ENCODE peak calls at places on chromosomes 5 and 9, in ten cellular contexts. One of them, this sample, is unnamed.

GRCh38 chr5:82291429-82291828 is 13.3 kb upstream of the RPS23 start:
- DNase-seq in cerebellar cortex: no peak
- DNase-seq in stimulated activated CD4-positive, alpha-beta T cell treated with anti-CD3 and anti-CD28 coated beads, Interleukin-12 subunit alpha, Interleukin-12 subunit beta, amount 100 ng/mL, for 48 hours: no peak
- DNase-seq in AG04449: no peak
- DNase-seq in globus pallidus: no peak
- DNase-seq in stimulated activated CD8-positive, alpha-beta memory T cell treated with anti-CD3 and anti-CD28 coated beads, Interleukin-4, amount 100 ng/mL, for 1 hour: no peak
- DNase-seq in activated T-cell treated with anti-CD3 and anti-CD28 coated beads for 1 hour: no peak
- DNase-seq in left ventricle myocardium superior: no peak
- DNase-seq in naive thymus-derived CD8-positive, alpha-beta T cell: no peak
- DNase-seq in GM13977: no peak
- DNase-seq in this sample: no peak

GRCh38 chr5:81852277-81853004 is 101.5 kb upstream of the SSBP2 start:
- DNase-seq in left ventricle myocardium superior: peak
- DNase-seq in AG04449: no peak
- DNase-seq in stimulated activated CD4-positive, alpha-beta T cell treated with anti-CD3 and anti-CD28 coated beads, Interleukin-12 subunit alpha, Interleukin-12 subunit beta, amount 100 ng/mL, for 48 hours: no peak
- DNase-seq in naive thymus-derived CD8-positive, alpha-beta T cell: peak
- DNase-seq in stimulated activated CD8-positive, alpha-beta memory T cell treated with anti-CD3 and anti-CD28 coated beads, Interleukin-4, amount 100 ng/mL, for 1 hour: no peak
- DNase-seq in cerebellar cortex: peak
- DNase-seq in activated T-cell treated with anti-CD3 and anti-CD28 coated beads for 1 hour: no peak
- DNase-seq in GM13977: no peak
- DNase-seq in globus pallidus: peak
- DNase-seq in this sample: no peak

GRCh38 chr9:81557452-81557956 is 131.8 kb downstream of the TLE1 start:
- DNase-seq in naive thymus-derived CD8-positive, alpha-beta T cell: no peak
- DNase-seq in left ventricle myocardium superior: no peak
- DNase-seq in stimulated activated CD4-positive, alpha-beta T cell treated with anti-CD3 and anti-CD28 coated beads, Interleukin-12 subunit alpha, Interleukin-12 subunit beta, amount 100 ng/mL, for 48 hours: no peak
- DNase-seq in globus pallidus: no peak
- DNase-seq in stimulated activated CD8-positive, alpha-beta memory T cell treated with anti-CD3 and anti-CD28 coated beads, Interleukin-4, amount 100 ng/mL, for 1 hour: no peak
- DNase-seq in AG04449: no peak
- DNase-seq in activated T-cell treated with anti-CD3 and anti-CD28 coated beads for 1 hour: no peak
- DNase-seq in cerebellar cortex: no peak
- DNase-seq in GM13977: no peak
- DNase-seq in this sample: no peak

GRCh38 chr9:6226696-6227095 is 11.1 kb downstream of the IL33 start:
- DNase-seq in stimulated activated CD8-positive, alpha-beta memory T cell treated with anti-CD3 and anti-CD28 coated beads, Interleukin-4, amount 100 ng/mL, for 1 hour: no peak
- DNase-seq in cerebellar cortex: no peak
- DNase-seq in activated T-cell treated with anti-CD3 and anti-CD28 coated beads for 1 hour: no peak
- DNase-seq in stimulated activated CD4-positive, alpha-beta T cell treated with anti-CD3 and anti-CD28 coated beads, Interleukin-12 subunit alpha, Interleukin-12 subunit beta, amount 100 ng/mL, for 48 hours: no peak
- DNase-seq in AG04449: no peak
- DNase-seq in GM13977: no peak
- DNase-seq in left ventricle myocardium superior: no peak
- DNase-seq in globus pallidus: no peak
- DNase-seq in naive thymus-derived CD8-positive, alpha-beta T cell: no peak
- DNase-seq in this sample: no peak

GRCh38 chr5:159781626-159782157 is 134.6 kb upstream of the ADRA1B start:
- DNase-seq in naive thymus-derived CD8-positive, alpha-beta T cell: no peak
- DNase-seq in globus pallidus: no peak
- DNase-seq in cerebellar cortex: no peak
- DNase-seq in stimulated activated CD4-positive, alpha-beta T cell treated with anti-CD3 and anti-CD28 coated beads, Interleukin-12 subunit alpha, Interleukin-12 subunit beta, amount 100 ng/mL, for 48 hours: no peak
- DNase-seq in left ventricle myocardium superior: no peak
- DNase-seq in AG04449: no peak
- DNase-seq in stimulated activated CD8-positive, alpha-beta memory T cell treated with anti-CD3 and anti-CD28 coated beads, Interleukin-4, amount 100 ng/mL, for 1 hour: no peak
- DNase-seq in activated T-cell treated with anti-CD3 and anti-CD28 coated beads for 1 hour: no peak
- DNase-seq in GM13977: no peak
- DNase-seq in this sample: no peak

GRCh38 chr9:9912459-9912858 is 700.3 kb downstream of the PTPRD start:
- DNase-seq in AG04449: no peak
- DNase-seq in activated T-cell treated with anti-CD3 and anti-CD28 coated beads for 1 hour: no peak
- DNase-seq in cerebellar cortex: no peak
- DNase-seq in stimulated activated CD4-positive, alpha-beta T cell treated with anti-CD3 and anti-CD28 coated beads, Interleukin-12 subunit alpha, Interleukin-12 subunit beta, amount 100 ng/mL, for 48 hours: no peak
- DNase-seq in globus pallidus: no peak
- DNase-seq in GM13977: peak
- DNase-seq in naive thymus-derived CD8-positive, alpha-beta T cell: no peak
- DNase-seq in stimulated activated CD8-positive, alpha-beta memory T cell treated with anti-CD3 and anti-CD28 coated beads, Interleukin-4, amount 100 ng/mL, for 1 hour: no peak
- DNase-seq in left ventricle myocardium superior: no peak
- DNase-seq in this sample: no peak

GRCh38 chr5:41882765-41883164 is 12.5 kb upstream of the OXCT1 start:
- DNase-seq in cerebellar cortex: no peak
- DNase-seq in activated T-cell treated with anti-CD3 and anti-CD28 coated beads for 1 hour: no peak
- DNase-seq in stimulated activated CD8-positive, alpha-beta memory T cell treated with anti-CD3 and anti-CD28 coated beads, Interleukin-4, amount 100 ng/mL, for 1 hour: no peak
- DNase-seq in stimulated activated CD4-positive, alpha-beta T cell treated with anti-CD3 and anti-CD28 coated beads, Interleukin-12 subunit alpha, Interleukin-12 subunit beta, amount 100 ng/mL, for 48 hours: no peak
- DNase-seq in naive thymus-derived CD8-positive, alpha-beta T cell: no peak
- DNase-seq in left ventricle myocardium superior: no peak
- DNase-seq in GM13977: no peak
- DNase-seq in globus pallidus: no peak
- DNase-seq in AG04449: no peak
- DNase-seq in this sample: no peak

GRCh38 chr9:104027295-104027694 is 66.8 kb upstream of the SMC2 start:
- DNase-seq in stimulated activated CD4-positive, alpha-beta T cell treated with anti-CD3 and anti-CD28 coated beads, Interleukin-12 subunit alpha, Interleukin-12 subunit beta, amount 100 ng/mL, for 48 hours: no peak
- DNase-seq in left ventricle myocardium superior: no peak
- DNase-seq in activated T-cell treated with anti-CD3 and anti-CD28 coated beads for 1 hour: no peak
- DNase-seq in globus pallidus: no peak
- DNase-seq in cerebellar cortex: no peak
- DNase-seq in GM13977: no peak
- DNase-seq in naive thymus-derived CD8-positive, alpha-beta T cell: no peak
- DNase-seq in AG04449: no peak
- DNase-seq in stimulated activated CD8-positive, alpha-beta memory T cell treated with anti-CD3 and anti-CD28 coated beads, Interleukin-4, amount 100 ng/mL, for 1 hour: no peak
- DNase-seq in this sample: no peak

GRCh38 chr5:176851871-176852270 is 41.5 kb downstream of the UNC5A start:
- DNase-seq in activated T-cell treated with anti-CD3 and anti-CD28 coated beads for 1 hour: no peak
- DNase-seq in stimulated activated CD8-positive, alpha-beta memory T cell treated with anti-CD3 and anti-CD28 coated beads, Interleukin-4, amount 100 ng/mL, for 1 hour: no peak
- DNase-seq in naive thymus-derived CD8-positive, alpha-beta T cell: no peak
- DNase-seq in stimulated activated CD4-positive, alpha-beta T cell treated with anti-CD3 and anti-CD28 coated beads, Interleukin-12 subunit alpha, Interleukin-12 subunit beta, amount 100 ng/mL, for 48 hours: no peak
- DNase-seq in globus pallidus: no peak
- DNase-seq in GM13977: no peak
- DNase-seq in left ventricle myocardium superior: no peak
- DNase-seq in cerebellar cortex: peak
- DNase-seq in AG04449: no peak
- DNase-seq in this sample: no peak

GRCh38 chr9:105405514-105406131 is 42.2 kb upstream of the FSD1L start:
- DNase-seq in stimulated activated CD8-positive, alpha-beta memory T cell treated with anti-CD3 and anti-CD28 coated beads, Interleukin-4, amount 100 ng/mL, for 1 hour: peak
- DNase-seq in stimulated activated CD4-positive, alpha-beta T cell treated with anti-CD3 and anti-CD28 coated beads, Interleukin-12 subunit alpha, Interleukin-12 subunit beta, amount 100 ng/mL, for 48 hours: no peak
- DNase-seq in GM13977: peak
- DNase-seq in cerebellar cortex: no peak
- DNase-seq in AG04449: no peak
- DNase-seq in naive thymus-derived CD8-positive, alpha-beta T cell: peak
- DNase-seq in globus pallidus: no peak
- DNase-seq in left ventricle myocardium superior: no peak
- DNase-seq in activated T-cell treated with anti-CD3 and anti-CD28 coated beads for 1 hour: no peak
- DNase-seq in this sample: no peak

GRCh38 chr5:135833521-135833920 is 942 bp upstream of the SLC25A48 start:
- DNase-seq in naive thymus-derived CD8-positive, alpha-beta T cell: no peak
- DNase-seq in GM13977: no peak
- DNase-seq in stimulated activated CD8-positive, alpha-beta memory T cell treated with anti-CD3 and anti-CD28 coated beads, Interleukin-4, amount 100 ng/mL, for 1 hour: no peak
- DNase-seq in activated T-cell treated with anti-CD3 and anti-CD28 coated beads for 1 hour: no peak
- DNase-seq in left ventricle myocardium superior: no peak
- DNase-seq in cerebellar cortex: no peak
- DNase-seq in AG04449: no peak
- DNase-seq in stimulated activated CD4-positive, alpha-beta T cell treated with anti-CD3 and anti-CD28 coated beads, Interleukin-12 subunit alpha, Interleukin-12 subunit beta, amount 100 ng/mL, for 48 hours: no peak
- DNase-seq in globus pallidus: no peak
- DNase-seq in this sample: no peak

GRCh38 chr5:159178978-159179377 is 30.4 kb downstream of the RNF145 start:
- DNase-seq in left ventricle myocardium superior: no peak
- DNase-seq in activated T-cell treated with anti-CD3 and anti-CD28 coated beads for 1 hour: no peak
- DNase-seq in cerebellar cortex: no peak
- DNase-seq in stimulated activated CD8-positive, alpha-beta memory T cell treated with anti-CD3 and anti-CD28 coated beads, Interleukin-4, amount 100 ng/mL, for 1 hour: no peak
- DNase-seq in AG04449: peak
- DNase-seq in stimulated activated CD4-positive, alpha-beta T cell treated with anti-CD3 and anti-CD28 coated beads, Interleukin-12 subunit alpha, Interleukin-12 subunit beta, amount 100 ng/mL, for 48 hours: peak
- DNase-seq in naive thymus-derived CD8-positive, alpha-beta T cell: no peak
- DNase-seq in GM13977: peak
- DNase-seq in globus pallidus: no peak
- DNase-seq in this sample: peak

GRCh38 chr9:71921190-71921814 is 9.9 kb downstream of the C9orf85 start:
- DNase-seq in cerebellar cortex: no peak
- DNase-seq in stimulated activated CD8-positive, alpha-beta memory T cell treated with anti-CD3 and anti-CD28 coated beads, Interleukin-4, amount 100 ng/mL, for 1 hour: no peak
- DNase-seq in stimulated activated CD4-positive, alpha-beta T cell treated with anti-CD3 and anti-CD28 coated beads, Interleukin-12 subunit alpha, Interleukin-12 subunit beta, amount 100 ng/mL, for 48 hours: no peak
- DNase-seq in GM13977: no peak
- DNase-seq in naive thymus-derived CD8-positive, alpha-beta T cell: no peak
- DNase-seq in AG04449: no peak
- DNase-seq in left ventricle myocardium superior: no peak
- DNase-seq in globus pallidus: no peak
- DNase-seq in activated T-cell treated with anti-CD3 and anti-CD28 coated beads for 1 hour: no peak
- DNase-seq in this sample: no peak

GRCh38 chr5:154447074-154447725 is 1.4 kb downstream of the SAP30L start:
- DNase-seq in left ventricle myocardium superior: no peak
- DNase-seq in naive thymus-derived CD8-positive, alpha-beta T cell: peak
- DNase-seq in cerebellar cortex: no peak
- DNase-seq in GM13977: peak
- DNase-seq in stimulated activated CD4-positive, alpha-beta T cell treated with anti-CD3 and anti-CD28 coated beads, Interleukin-12 subunit alpha, Interleukin-12 subunit beta, amount 100 ng/mL, for 48 hours: no peak
- DNase-seq in activated T-cell treated with anti-CD3 and anti-CD28 coated beads for 1 hour: no peak
- DNase-seq in AG04449: no peak
- DNase-seq in globus pallidus: no peak
- DNase-seq in stimulated activated CD8-positive, alpha-beta memory T cell treated with anti-CD3 and anti-CD28 coated beads, Interleukin-4, amount 100 ng/mL, for 1 hour: no peak
- DNase-seq in this sample: peak